ENCODE peak calls at places on chromosomes 13 and 19, in nine cellular contexts. D is pancreas; M is colonic mucosa; G is fibroblast of lung; V is ovary; L is Caco-2; P is CD4-positive, CD25-positive, alpha-beta regulatory T cell; K is heart right ventricle; X is tibial nerve. O is an unnamed sample.
A peak's percentile ranks its signal among the peaks of the same experiment; 100 is the strongest.

GRCh38 chr19:49338023-49338677 is 2.9 kb downstream of the CD37 start:
- DNase-seq in D (peak; percentile 45), M (no peak), G (no peak), V (peak; percentile 44), L (peak; percentile 29), P (no peak), K (no peak), X (no peak), O (no peak)

GRCh38 chr13:40233731-40234195 is 432.7 kb downstream of the FOXO1 start:
- DNase-seq in D (no peak), M (no peak), G (no peak), V (no peak), L (no peak), P (no peak), K (peak; percentile 45), X (no peak), O (no peak)

GRCh38 chr19:40231544-40232424 is 5.3 kb upstream of the CCNP start:
- DNase-seq in D (no peak), M (no peak), G (peak; percentile 15), V (no peak), L (no peak), P (no peak), K (peak; percentile 35), X (no peak), O (no peak)

GRCh38 chr13:109874921-109875454 is 88.6 kb upstream of the IRS2 start:
- DNase-seq in D (no peak), M (no peak), G (peak; percentile 51), V (no peak), L (no peak), P (peak; percentile 5), K (no peak), X (no peak), O (no peak)

GRCh38 chr13:95267662-95268369 is 33.4 kb downstream of the ABCC4 start:
- DNase-seq in D (no peak), M (peak; percentile 36), G (peak; percentile 94), V (no peak), L (peak; percentile 53), P (no peak), K (no peak), X (no peak), O (no peak)

GRCh38 chr13:36090592-36090991 is 40.6 kb downstream of the DCLK1 start:
- DNase-seq in D (no peak), M (no peak), G (no peak), V (no peak), L (no peak), P (no peak), K (no peak), X (no peak), O (no peak)

GRCh38 chr19:49613374-49613773 is 22.4 kb downstream of the PRR12 start:
- DNase-seq in D (peak; percentile 55), M (no peak), G (peak; percentile 55), V (no peak), L (no peak), P (no peak), K (no peak), X (no peak), O (no peak)

GRCh38 chr19:9958451-9958850 is 22.1 kb upstream of the OLFM2 start:
- DNase-seq in D (no peak), M (no peak), G (peak; percentile 85), V (no peak), L (no peak), P (no peak), K (no peak), X (no peak), O (no peak)

GRCh38 chr19:32067686-32068085 is 277.7 kb upstream of the ZNF507 start:
- DNase-seq in D (no peak), M (no peak), G (no peak), V (no peak), L (no peak), P (no peak), K (no peak), X (no peak), O (no peak)

GRCh38 chr13:37587236-37587635 is 11.3 kb downstream of the POSTN start:
- DNase-seq in D (no peak), M (no peak), G (peak; percentile 27), V (no peak), L (no peak), P (no peak), K (peak; percentile 15), X (no peak), O (no peak)

DNA sequence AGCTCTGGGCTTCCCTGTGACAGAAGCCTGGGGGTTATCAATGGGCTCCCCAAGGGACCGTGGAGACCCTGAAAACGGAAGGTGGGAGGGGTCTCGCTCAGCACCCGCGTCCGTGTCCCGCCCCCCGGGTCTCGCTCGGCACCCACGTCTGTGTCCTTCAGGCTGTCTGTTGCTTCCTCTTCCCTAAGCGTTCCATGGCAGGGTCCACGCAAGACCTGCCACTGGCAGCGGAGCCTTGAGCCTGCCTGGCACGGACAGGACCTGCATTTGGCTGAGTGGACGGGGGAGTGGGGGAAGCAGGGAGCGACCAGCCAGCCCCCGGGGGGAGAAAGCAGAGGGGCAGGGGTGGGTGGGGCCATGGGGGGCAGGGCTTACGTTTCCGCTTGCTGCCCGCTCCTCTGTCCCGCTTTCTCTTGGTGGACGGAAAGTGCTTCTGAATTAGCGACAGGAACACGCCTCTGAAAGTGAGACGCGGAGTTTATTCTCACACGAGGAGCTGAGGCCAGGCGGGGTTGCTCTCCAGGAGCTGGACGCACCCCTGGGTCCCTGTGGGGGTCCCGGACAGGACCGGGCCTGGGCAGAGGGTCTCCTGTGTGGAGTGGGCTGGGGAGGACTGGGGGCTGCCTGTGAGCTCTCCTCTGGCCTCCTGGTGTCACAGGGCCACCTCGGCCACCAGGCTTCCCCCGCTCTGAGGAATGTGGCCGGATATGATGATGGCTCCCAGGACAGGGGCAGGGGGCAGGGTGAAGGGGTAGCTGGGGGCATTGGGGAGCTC is 12.0 kb downstream of the GPX4 start:
- DNase-seq in D (no peak), M (no peak), G (no peak), V (no peak), L (no peak), P (no peak), K (no peak), X (no peak), O (no peak)
- H3K36me3 ChIP-seq in D (peaks cover 48% of the 10 kb centered on the region), M (peaks cover 49% of the 10 kb centered on the region), G (peaks cover 57% of the 10 kb centered on the region), V (no peaks in the 10 kb centered on the region), L (peaks cover 1% of the 10 kb centered on the region), P (peaks cover 47% of the 10 kb centered on the region), K (peaks cover 77% of the 10 kb centered on the region), X (peaks cover 37% of the 10 kb centered on the region), O (no peaks in the 10 kb centered on the region)

DNA sequence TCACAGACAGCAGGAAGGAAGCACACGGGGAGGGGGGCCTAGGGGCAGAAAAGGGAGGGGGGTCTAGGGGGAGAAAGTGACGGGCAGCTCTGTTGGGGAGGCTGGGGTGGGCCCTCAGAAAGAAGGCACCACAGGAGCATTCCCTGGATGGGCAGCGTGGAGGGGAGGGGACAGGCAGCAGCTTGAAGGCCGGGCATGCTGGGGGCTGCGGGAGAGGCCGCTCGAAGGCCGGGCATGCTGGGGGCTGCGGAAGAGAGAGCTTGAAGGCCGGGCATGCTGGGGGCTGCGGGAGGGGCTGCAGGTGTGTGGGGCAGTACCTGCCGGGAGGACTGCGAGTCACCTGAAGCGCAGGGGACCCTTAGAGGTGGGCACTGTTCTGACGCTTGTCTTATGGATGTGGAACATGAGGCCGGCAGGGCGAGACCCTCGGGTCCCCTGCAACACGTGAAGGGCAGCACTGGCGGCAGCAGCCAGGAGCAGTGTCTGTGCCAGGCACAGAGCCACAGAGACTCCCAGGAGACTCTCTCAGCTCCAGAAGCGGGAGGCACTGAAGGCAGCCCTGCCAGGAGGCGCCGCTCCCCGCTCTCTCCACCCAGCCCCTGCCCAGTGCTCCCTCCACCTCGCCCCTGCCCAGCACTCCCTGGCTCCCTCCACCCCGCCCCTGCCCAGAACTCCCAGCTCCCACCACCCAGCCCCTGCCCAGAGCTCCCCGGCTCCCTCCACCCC is 13.3 kb downstream of the ZNF787 start:
- DNase-seq in D (no peak), M (no peak), G (no peak), V (no peak), L (no peak), P (no peak), K (no peak), X (no peak), O (no peak)
- H3K4me1 ChIP-seq in D (peaks cover 48% of the 10 kb centered on the region), M (peaks cover 44% of the 10 kb centered on the region), G (peaks cover 25% of the 10 kb centered on the region), V (peaks cover 38% of the 10 kb centered on the region), L (peaks cover 20% of the 10 kb centered on the region), P (peaks cover 9% of the 10 kb centered on the region), K (peaks cover 62% of the 10 kb centered on the region), X (no peaks in the 10 kb centered on the region), O (peaks cover 78% of the 10 kb centered on the region)

GRCh38 chr19:44061038-44061437 is 9.2 kb downstream of the ZNF223 start:
- DNase-seq in D (no peak), M (no peak), G (no peak), V (no peak), L (no peak), P (no peak), K (no peak), X (no peak), O (no peak)

GRCh38 chr19:44055870-44056269 is 4.0 kb downstream of the ZNF223 start:
- DNase-seq in D (no peak), M (no peak), G (no peak), V (no peak), L (no peak), P (no peak), K (no peak), X (no peak), O (no peak)

DNA sequence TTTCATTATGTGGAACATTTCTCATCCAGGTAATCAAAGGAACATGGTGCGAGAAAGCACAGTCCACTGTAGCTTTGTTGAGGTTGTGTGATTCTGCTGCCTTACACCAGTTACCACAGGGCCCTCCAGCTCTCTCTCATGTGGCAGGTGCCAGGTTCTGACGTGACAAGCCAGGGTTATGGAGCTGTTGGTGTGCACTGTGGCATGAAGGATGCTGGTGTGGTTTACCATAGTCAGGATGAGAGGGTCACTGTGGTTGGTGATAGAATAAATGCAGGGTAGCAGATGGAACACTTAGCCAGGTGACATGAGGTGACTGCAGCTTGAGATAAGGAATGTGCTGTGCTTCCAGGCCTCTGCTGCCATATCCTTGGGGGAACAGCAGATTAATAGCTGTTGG is 7.4 kb downstream of the ZNF223 start:
- DNase-seq in D (no peak), M (no peak), G (no peak), V (no peak), L (no peak), P (no peak), K (no peak), X (no peak), O (no peak)
- H3K36me3 ChIP-seq in D (peaks cover 32% of the 10 kb centered on the region), M (peaks cover 4% of the 10 kb centered on the region), G (peaks cover 7% of the 10 kb centered on the region), V (no peaks in the 10 kb centered on the region), L (peaks cover 8% of the 10 kb centered on the region), P (peaks cover 42% of the 10 kb centered on the region), K (peaks cover 88% of the 10 kb centered on the region), X (peaks cover 25% of the 10 kb centered on the region), O (no peaks in the 10 kb centered on the region)

DNA sequence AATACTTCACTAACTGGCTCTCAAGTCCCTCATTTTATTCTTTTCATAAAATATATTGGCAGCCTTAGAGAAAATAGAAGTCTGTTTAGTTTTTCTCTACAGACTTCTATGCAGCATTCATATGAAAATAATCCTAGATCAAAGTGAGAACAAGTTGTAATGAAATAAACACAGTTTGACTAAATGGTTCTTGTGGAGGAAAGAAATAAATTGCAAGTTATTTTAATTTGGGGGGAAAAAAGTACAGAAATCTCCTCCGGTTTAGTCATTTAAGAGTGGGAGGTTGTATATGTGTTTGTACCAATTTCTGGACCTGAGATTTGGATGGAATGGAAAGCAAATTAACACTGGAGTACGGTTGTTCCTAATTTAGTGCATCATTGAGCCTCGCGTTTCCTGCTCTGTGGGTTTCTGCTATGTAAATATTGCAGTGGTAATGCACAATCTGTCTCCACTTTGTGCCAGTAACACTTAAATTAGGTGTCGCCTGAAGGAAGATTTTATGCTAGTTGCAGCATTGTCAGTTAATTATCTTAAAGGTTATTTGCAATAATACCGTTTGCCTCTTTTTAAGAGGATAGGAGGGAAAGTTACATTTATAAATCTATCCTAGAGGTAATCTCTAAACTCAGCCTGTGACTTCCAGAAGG is 100.2 kb downstream of the ZIC5 start:
- DNase-seq in D (no peak), M (no peak), G (no peak), V (no peak), L (no peak), P (no peak), K (no peak), X (no peak), O (no peak)
- H3K4me1 ChIP-seq in D (no peaks in the 10 kb centered on the region), M (no peaks in the 10 kb centered on the region), G (no peaks in the 10 kb centered on the region), V (no peaks in the 10 kb centered on the region), L (peaks cover 5% of the 10 kb centered on the region), P (no peaks in the 10 kb centered on the region), K (no peaks in the 10 kb centered on the region), X (no peaks in the 10 kb centered on the region), O (no peaks in the 10 kb centered on the region)

O was measured in left lung.